ENCODE peak calls at places on chromosomes 2 and 18, in nine cellular contexts. I, A, Y, X, H, U, W, Z and N are unnamed samples.

GRCh38 chr18:35485852-35486251 is 11.9 kb downstream of the INO80C start:
- DNase-seq in Z (no peak), X (no peak), A (no peak), Y (no peak), H (no peak), U (no peak), W (no peak), I (no peak), N (no peak)

GRCh38 chr2:8158714-8159113 is 523.1 kb upstream of the ID2 start:
- DNase-seq in I (no peak), Y (no peak), U (no peak), Z (no peak), X (no peak), H (no peak), A (no peak), W (no peak), N (no peak)

GRCh38 chr18:29083545-29083944 is 906.6 kb upstream of the CDH2 start:
- DNase-seq in Z (no peak), U (no peak), W (no peak), H (no peak), A (no peak), X (peak; percentile 2), I (peak; percentile 27), Y (no peak), N (no peak)

GRCh38 chr2:26578581-26578980 is 62.6 kb downstream of the CIB4 start:
- DNase-seq in X (no peak), W (no peak), Z (no peak), A (no peak), Y (no peak), H (no peak), I (no peak), U (no peak), N (no peak)

GRCh38 chr2:240162531-240162930 is 22.1 kb upstream of the OTOS start:
- DNase-seq in W (no peak), A (no peak), Y (no peak), I (no peak), U (no peak), H (no peak), X (no peak), Z (no peak), N (no peak)

GRCh38 chr2:234462218-234462992 is 34.5 kb downstream of the ARL4C start:
- DNase-seq in W (no peak), Z (no peak), H (no peak), I (no peak), U (no peak), A (no peak), X (no peak), Y (no peak), N (no peak)

GRCh38 chr2:48971801-48972200 is 182.5 kb downstream of the FSHR start:
- DNase-seq in H (no peak), Z (no peak), Y (no peak), U (no peak), A (no peak), W (no peak), X (no peak), I (no peak), N (no peak)

GRCh38 chr2:144332356-144333143 is 187.4 kb downstream of the ZEB2 start:
- DNase-seq in Z (peak; percentile 92), U (peak; percentile 83), A (peak; percentile 95), H (peak; percentile 66), Y (peak; percentile 93), W (peak; percentile 97), I (peak; percentile 96), X (peak; percentile 83), N (peak; percentile 80)

GRCh38 chr2:40244251-40245010 is 207.5 kb downstream of the SLC8A1 start:
- DNase-seq in W (peak; percentile 68), Z (peak; percentile 45), X (peak; percentile 75), Y (peak; percentile 75), I (peak; percentile 84), U (peak; percentile 64), H (peak; percentile 33), A (peak; percentile 42), N (peak; percentile 70)

GRCh38 chr2:71291398-71291797 is 40.2 kb upstream of the ZNF638 start:
- DNase-seq in Y (no peak), W (no peak), H (no peak), I (no peak), Z (no peak), U (no peak), A (no peak), X (no peak), N (no peak)

GRCh38 chr18:63099848-63100625 is 219.5 kb downstream of the BCL2 start:
- DNase-seq in Y (no peak), W (peak; percentile 70), A (no peak), U (no peak), X (no peak), H (no peak), Z (no peak), I (no peak), N (no peak)

GRCh38 chr2:121309323-121309722 is 24.3 kb upstream of the TFCP2L1 start:
- DNase-seq in I (no peak), H (no peak), W (no peak), X (no peak), Z (no peak), Y (no peak), U (no peak), A (no peak), N (no peak)

GRCh38 chr2:71850306-71850801 is 297.3 kb downstream of the CYP26B1 start:
- DNase-seq in U (no peak), X (no peak), A (peak; percentile 60), H (no peak), Z (no peak), W (no peak), I (no peak), Y (no peak), N (no peak)

GRCh38 chr18:8629602-8630001 is 20.4 kb downstream of the RAB12 start:
- DNase-seq in I (no peak), H (no peak), X (no peak), U (no peak), A (no peak), W (no peak), Y (no peak), Z (no peak), N (no peak)

GRCh38 chr18:32358075-32358474 is 112.6 kb downstream of the GAREM1 start:
- DNase-seq in Z (no peak), X (no peak), A (no peak), W (no peak), U (no peak), I (peak; percentile 8), H (no peak), Y (no peak), N (no peak)

GRCh38 chr2:65172994-65173790 is 43.3 kb upstream of the RAB1A start:
- DNase-seq in A (no peak), I (no peak), Y (no peak), H (no peak), W (no peak), U (no peak), X (no peak), Z (no peak), N (no peak)

DNA sequence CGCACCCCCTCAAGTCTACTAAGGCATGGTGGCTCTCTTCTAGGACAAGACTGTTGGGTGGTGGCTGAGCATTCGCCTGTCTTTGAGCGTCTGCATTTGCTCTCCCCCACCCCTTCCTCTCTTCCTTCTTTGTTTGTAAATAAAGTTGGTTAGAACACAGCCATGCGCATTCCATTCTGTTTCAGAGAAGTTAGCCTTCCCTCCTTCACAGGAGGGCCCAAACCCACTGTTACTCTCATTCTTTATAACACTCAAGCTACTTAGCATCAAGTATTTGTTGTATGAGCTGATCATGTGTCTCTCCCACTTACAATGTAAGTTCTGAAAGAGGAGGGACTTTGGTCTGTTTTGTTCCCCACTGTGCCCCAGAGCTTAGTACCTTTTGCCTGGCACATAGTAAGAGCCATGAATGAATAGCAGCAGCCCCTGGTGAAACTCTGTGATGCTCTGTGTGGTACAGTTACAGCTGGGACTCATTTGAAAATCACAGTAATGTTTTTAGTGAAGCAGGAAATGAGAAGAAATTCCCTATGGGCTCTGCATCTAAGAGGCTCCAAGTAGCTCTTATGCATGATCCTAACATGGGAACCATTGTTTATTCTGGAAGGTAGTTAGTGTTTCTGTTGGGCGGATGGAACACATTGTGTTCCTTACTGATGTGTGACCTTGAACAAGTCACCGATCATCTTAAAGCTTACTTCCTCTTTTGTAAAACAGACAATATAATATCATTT is 7.7 kb downstream of the MGAT5 start:
- DNase-seq in I (peak; percentile 25), Z (no peak), U (peak; percentile 76), A (no peak), X (no peak), W (no peak), Y (peak; percentile 75), H (no peak), N (no peak)
- H3K4me3 ChIP-seq in I (no peak overlapping the region), Z (no peak overlapping the region), U (no peak overlapping the region), A (no peak overlapping the region), X (no peak overlapping the region), W (no peak overlapping the region), Y (peak overlapping the region; percentile 40), H (no peak overlapping the region), N (no peak overlapping the region)

DNA sequence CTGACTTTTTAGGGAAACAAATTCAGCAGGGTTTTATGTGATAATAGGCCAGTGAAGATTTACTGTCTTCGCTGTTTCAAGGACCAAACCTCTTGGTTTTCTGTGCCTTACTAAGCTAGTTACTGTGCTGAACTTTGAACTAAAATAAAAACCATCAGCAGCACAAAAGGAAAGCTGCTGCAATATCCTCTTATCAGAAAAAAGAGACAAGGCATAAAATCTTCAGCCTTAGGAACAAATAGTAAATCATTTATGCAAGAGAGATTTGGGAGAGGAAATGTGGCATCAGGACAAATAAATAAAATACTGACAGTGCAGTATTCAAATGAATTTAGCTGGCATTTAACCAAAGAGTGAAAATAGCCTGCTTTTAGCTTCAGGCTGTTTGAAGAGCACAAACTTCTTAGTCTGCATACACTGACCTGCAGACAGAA is 64.1 kb upstream of the EHBP1 start:
- DNase-seq in U (peak; percentile 39), Z (no peak), Y (no peak), H (no peak), X (no peak), W (no peak), I (no peak), A (no peak), N (no peak)
- H3K4me2 ChIP-seq in U (no peak overlapping the region), Z (no peak overlapping the region), Y (no peak overlapping the region), H (no peak overlapping the region), X (no peak overlapping the region), W (peak overlapping the region; percentile 10), I (no peak overlapping the region), A (no peak overlapping the region), N (no peak overlapping the region)

GRCh38 chr2:37656512-37657423 is 14.7 kb downstream of the CDC42EP3 start:
- DNase-seq in W (no peak), Z (peak; percentile 6), A (no peak), I (peak; percentile 77), Y (peak; percentile 57), X (no peak), H (no peak), U (peak; percentile 59), N (peak; percentile 45)
- H3K4me3 ChIP-seq in W (no peak overlapping the region), Z (no peak overlapping the region), A (no peak overlapping the region), I (peak overlapping the region; percentile 16), Y (peak overlapping the region; percentile 64), X (no peak overlapping the region), H (no peak overlapping the region), U (no peak overlapping the region), N (no peak overlapping the region)

GRCh38 chr2:182668671-182669070 is 47.4 kb upstream of the DNAJC10 start:
- DNase-seq in H (no peak), U (no peak), Z (peak; percentile 92), Y (no peak), X (peak; percentile 11), W (peak; percentile 44), A (no peak), I (no peak), N (peak; percentile 87)

GRCh38 chr2:182667321-182667695 is 48.7 kb upstream of the DNAJC10 start:
- DNase-seq in Y (no peak), W (no peak), U (no peak), H (no peak), I (no peak), A (no peak), X (no peak), Z (no peak), N (no peak)

GRCh38 chr2:182666674-182667320 is 49.3 kb upstream of the DNAJC10 start:
- DNase-seq in W (peak; percentile 32), H (peak; percentile 18), X (peak; percentile 46), Y (peak; percentile 52), A (peak; percentile 27), Z (peak; percentile 67), I (peak; percentile 39), U (peak; percentile 36), N (peak; percentile 40)

GRCh38 chr2:182672471-182673165 is 43.4 kb upstream of the DNAJC10 start:
- DNase-seq in Y (no peak), W (peak; percentile 42), I (no peak), X (peak; percentile 91), A (no peak), H (peak; percentile 23), Z (no peak), U (peak; percentile 78), N (peak; percentile 61)
- H3K4me2 ChIP-seq in Y (no peak overlapping the region), W (no peak overlapping the region), I (no peak overlapping the region), X (peak overlapping the region; percentile 76), A (no peak overlapping the region), H (peak overlapping the region; percentile 29), Z (no peak overlapping the region), U (no peak overlapping the region), N (no peak overlapping the region)